ENCODE peak calls at places on chromosome 12, in seven cellular contexts. J, O, P, T, S, N and I are unnamed samples. For H3K9me3, the result is how much of the 10 kb centered on the place peaks cover.

GRCh38 chr12:93231938-93232337 is 145.8 kb upstream of the NUDT4 start:
- DNase-seq in J (no peak), O (no peak), P (no peak), T (no peak), S (no peak), N (no peak), I (no peak)

GRCh38 chr12:126667340-126667739 is 1599.6 kb upstream of the TMEM132C start:
- DNase-seq in J (no peak), O (no peak), P (no peak), T (no peak), S (no peak), N (no peak), I (no peak)

GRCh38 chr12:100661300-100661951 is 87.9 kb downstream of the GAS2L3 start:
- DNase-seq in J (peak), O (no peak), P (no peak), T (no peak), S (no peak), N (no peak), I (no peak)

GRCh38 chr12:66048843-66049537 is 81.6 kb downstream of the LLPH start:
- DNase-seq in J (peak), O (no peak), P (no peak), T (no peak), S (no peak), N (no peak), I (no peak)

GRCh38 chr12:104064031-104064841 is at the start of gene HCFC2:
- DNase-seq in J (peak), O (peak), P (peak), T (peak), S (peak), N (peak), I (peak)

GRCh38 chr12:116650062-116650461 is 87.8 kb downstream of the SPRING1 start:
- DNase-seq in J (no peak), O (no peak), P (no peak), T (no peak), S (no peak), N (no peak), I (no peak)

GRCh38 chr12:116924558-116925453 is 14.1 kb downstream of the FBXW8 start:
- DNase-seq in J (peak), O (no peak), P (no peak), T (no peak), S (no peak), N (peak), I (no peak)

GRCh38 chr12:6532051-6532926 is 2.0 kb upstream of the GAPDH start:
- DNase-seq in J (peak), O (peak), P (peak), T (peak), S (peak), N (peak), I (no peak)

GRCh38 chr12:51240971-51241370 is 2.3 kb downstream of the DAZAP2 start:
- DNase-seq in J (peak), O (no peak), P (no peak), T (no peak), S (no peak), N (no peak), I (no peak)

GRCh38 chr12:28884861-28885260 is 264.2 kb upstream of the FAR2 start:
- DNase-seq in J (peak), O (no peak), P (peak), T (no peak), S (no peak), N (no peak), I (no peak)

GRCh38 chr12:58000499-58000898 is 59.1 kb downstream of the ATP23 start:
- DNase-seq in J (no peak), O (no peak), P (no peak), T (no peak), S (no peak), N (no peak), I (no peak)

GRCh38 chr12:75623631-75624118 is 112.3 kb upstream of the KRR1 start:
- DNase-seq in J (peak), O (no peak), P (no peak), T (no peak), S (no peak), N (peak), I (no peak)

GRCh38 chr12:99918003-99918402 is 66.7 kb downstream of the ANKS1B start:
- DNase-seq in J (no peak), O (no peak), P (no peak), T (no peak), S (no peak), N (no peak), I (peak)

GRCh38 chr12:41624571-41624970 is 436.5 kb downstream of the PDZRN4 start:
- DNase-seq in J (no peak), O (no peak), P (no peak), T (no peak), S (no peak), N (no peak), I (no peak)

GRCh38 chr12:89103831-89104230 is 248.5 kb downstream of the DUSP6 start:
- DNase-seq in J (no peak), O (no peak), P (no peak), T (no peak), S (no peak), N (no peak), I (no peak)

GRCh38 chr12:3071710-3072109 is 5.5 kb upstream of the TSPAN9 start:
- DNase-seq in J (no peak), O (no peak), P (no peak), T (no peak), S (no peak), N (no peak), I (no peak)

GRCh38 chr12:76190249-76190648 is 105.8 kb upstream of the NAP1L1 start:
- DNase-seq in J (no peak), O (no peak), P (no peak), T (no peak), S (no peak), N (no peak), I (no peak)

GRCh38 chr12:80272516-80272915 is 171.5 kb upstream of the PTPRQ start:
- DNase-seq in J (no peak), O (no peak), P (no peak), T (no peak), S (no peak), N (no peak), I (no peak)

GRCh38 chr12:3998397-3998796 is 125.2 kb upstream of the PARP11 start:
- DNase-seq in J (no peak), O (no peak), P (no peak), T (no peak), S (no peak), N (no peak), I (no peak)

GRCh38 chr12:46110220-46110700 is 119.9 kb upstream of the SCAF11 start:
- DNase-seq in J (no peak), O (no peak), P (no peak), T (no peak), S (peak), N (no peak), I (no peak)

GRCh38 chr12:99130808-99131538 is 485.9 kb downstream of the APAF1 start:
- DNase-seq in J (no peak), O (no peak), P (no peak), T (no peak), S (no peak), N (no peak), I (no peak)

GRCh38 chr12:90548595-90548994 is 406.4 kb downstream of the CCER1 start:
- DNase-seq in J (no peak), O (no peak), P (no peak), T (no peak), S (no peak), N (no peak), I (no peak)

GRCh38 chr12:18323159-18323558 is 61.8 kb downstream of the PIK3C2G start:
- DNase-seq in J (peak), O (no peak), P (no peak), T (no peak), S (no peak), N (no peak), I (no peak)

GRCh38 chr12:133236556-133236955 is 879 bp upstream of the ANHX start:
- DNase-seq in J (no peak), O (no peak), P (no peak), T (no peak), S (no peak), N (no peak), I (no peak)

GRCh38 chr12:93403988-93404803 is 26.5 kb downstream of the NUDT4 start:
- DNase-seq in J (peak), O (no peak), P (no peak), T (no peak), S (no peak), N (no peak), I (no peak)

GRCh38 chr12:6074979-6075585 is 49.4 kb downstream of the VWF start:
- DNase-seq in J (no peak), O (no peak), P (no peak), T (no peak), S (peak), N (no peak), I (no peak)

GRCh38 chr12:124715121-124715990 is 147.9 kb upstream of the NCOR2 start:
- DNase-seq in J (peak), O (no peak), P (no peak), T (no peak), S (peak), N (peak), I (no peak)

GRCh38 chr12:57033428-57033827 is 16.5 kb downstream of the MYO1A start:
- DNase-seq in J (no peak), O (no peak), P (peak), T (no peak), S (no peak), N (no peak), I (no peak)

GRCh38 chr12:69910739-69911138 is 85.7 kb downstream of the MYRFL start:
- DNase-seq in J (no peak), O (no peak), P (no peak), T (no peak), S (no peak), N (no peak), I (no peak)

GRCh38 chr12:121124402-121125109 is 8.1 kb upstream of the P2RX7 start:
- DNase-seq in J (peak), O (no peak), P (no peak), T (no peak), S (no peak), N (no peak), I (no peak)

GRCh38 chr12:94754653-94755052 is 104.3 kb upstream of the TMCC3 start:
- DNase-seq in J (no peak), O (no peak), P (no peak), T (no peak), S (no peak), N (no peak), I (no peak)

GRCh38 chr12:24752763-24753462 is 196.0 kb downstream of the BCAT1 start:
- DNase-seq in J (no peak), O (no peak), P (no peak), T (no peak), S (no peak), N (no peak), I (no peak)

GRCh38 chr12:34599530-34600513 is 577.5 kb downstream of the ALG10 start:
- DNase-seq in J (no peak), O (no peak), P (peak), T (peak), S (no peak), N (no peak), I (no peak)

GRCh38 chr12:34598352-34598827 is 576.1 kb downstream of the ALG10 start:
- DNase-seq in J (no peak), O (no peak), P (peak), T (no peak), S (no peak), N (no peak), I (no peak)

GRCh38 chr12:34598851-34599529 is 576.7 kb downstream of the ALG10 start:
- DNase-seq in J (no peak), O (no peak), P (peak), T (no peak), S (peak), N (no peak), I (no peak)

GRCh38 chr12:34595749-34596733 is 573.7 kb downstream of the ALG10 start:
- DNase-seq in J (no peak), O (no peak), P (peak), T (peak), S (no peak), N (no peak), I (no peak)

DNA sequence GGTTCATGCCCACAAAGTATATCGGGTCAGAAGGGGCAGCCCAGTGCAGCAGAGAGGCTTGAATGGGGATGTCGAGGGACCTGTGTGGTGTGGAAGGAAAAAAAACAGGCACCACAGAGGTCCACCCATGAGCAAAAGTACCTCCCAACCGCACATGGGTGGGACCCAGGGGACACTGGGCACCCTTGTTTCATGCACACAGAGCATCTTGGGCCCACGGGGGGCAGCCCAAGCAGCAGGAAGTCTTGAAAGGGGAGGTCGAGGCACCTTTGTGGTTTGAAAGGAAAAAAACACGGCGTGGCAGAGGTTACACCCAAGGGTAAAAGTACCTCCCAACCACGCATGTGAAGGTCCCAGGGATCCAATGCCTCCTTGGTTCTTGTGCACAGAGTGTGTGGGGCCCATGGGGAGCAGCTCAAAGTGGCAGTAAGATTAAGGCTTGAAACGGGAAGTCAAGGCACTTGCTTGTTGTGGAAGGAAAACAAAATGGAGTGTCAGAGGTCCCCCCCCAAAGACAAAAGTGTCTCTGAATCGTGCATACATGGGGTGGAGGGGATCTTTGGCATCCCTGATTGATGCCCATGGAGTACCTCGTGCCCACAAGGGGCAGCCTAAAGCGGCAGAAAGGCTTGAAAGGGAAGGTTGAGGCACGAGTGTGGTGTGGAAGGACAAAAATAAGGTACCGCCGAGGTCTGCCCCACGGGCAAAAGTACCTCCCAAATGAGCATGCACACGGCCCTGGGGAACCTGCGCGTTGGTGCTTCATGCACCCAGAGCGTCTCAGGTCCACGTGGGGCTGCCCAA is 575.5 kb downstream of the ALG10 start:
- DNase-seq in J (no peak), O (no peak), P (peak), T (peak), S (peak), N (no peak), I (no peak)
- H3K9me3 ChIP-seq in J (half or more), O (under half), P (under half), T (under half), S (half or more), N (under half), I (under half)

GRCh38 chr12:50221228-50222008 is 54.2 kb upstream of the CERS5 start:
- DNase-seq in J (peak), O (peak), P (no peak), T (no peak), S (no peak), N (peak), I (no peak)
- TF ChIP-seq POLR2A in J (peak), O (no peak), P (peak), T (no peak), S (no peak), N (peak), I (no peak)

DNA sequence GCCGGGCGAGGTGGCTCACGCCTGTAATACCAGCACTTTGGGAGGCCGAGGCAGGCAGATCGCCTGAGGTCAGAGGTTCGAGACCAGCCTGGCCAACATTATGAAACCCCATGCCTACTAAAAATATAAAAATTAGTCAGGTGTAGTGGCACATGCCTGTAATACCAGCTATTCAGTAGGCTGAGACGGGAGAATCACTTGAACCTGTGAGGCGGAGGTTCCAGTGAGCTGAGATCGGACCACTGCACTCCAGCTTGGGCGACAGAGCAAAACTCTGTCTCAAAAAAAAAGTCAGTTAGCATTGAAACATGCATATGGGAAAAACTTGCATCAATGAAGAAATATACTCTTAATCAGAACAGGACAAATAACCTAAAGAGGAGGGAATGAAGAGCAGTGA is 30.4 kb downstream of the RESF1 start:
- DNase-seq in J (no peak), O (no peak), P (no peak), T (no peak), S (no peak), N (no peak), I (no peak)
- H3K27ac ChIP-seq in J (no peak), O (no peak), P (no peak), T (no peak), S (no peak), N (no peak), I (no peak)

DNA sequence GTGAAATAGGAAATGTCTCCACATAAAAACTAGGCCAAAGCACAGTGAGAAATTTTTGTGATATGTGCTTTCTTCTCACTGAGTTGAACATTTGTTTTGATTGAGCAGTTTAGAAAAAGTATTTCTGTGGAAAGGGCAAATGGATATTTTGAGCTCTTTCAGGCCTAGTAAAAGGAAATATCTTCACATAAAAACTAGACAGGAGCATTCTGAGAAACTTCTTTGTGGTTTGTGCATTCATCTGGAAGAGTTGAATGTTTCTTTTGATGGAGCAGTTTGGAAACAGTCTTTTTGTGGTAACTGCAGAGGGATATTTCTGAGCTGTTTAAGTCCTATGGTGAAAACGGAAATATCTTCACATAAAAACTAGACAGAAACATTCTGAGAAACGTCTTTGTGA is 582.7 kb upstream of the ALG10B start:
- DNase-seq in J (no peak), O (no peak), P (no peak), T (no peak), S (no peak), N (no peak), I (no peak)
- H3K9me3 ChIP-seq in J (under half), O (under half), P (under half), T (under half), S (half or more), N (under half), I (under half)

GRCh38 chr12:122867701-122868461 is 28.0 kb downstream of the VPS37B start:
- DNase-seq in J (no peak), O (no peak), P (peak), T (peak), S (peak), N (peak), I (no peak)
- TF ChIP-seq POLR2A in J (no peak), O (no peak), P (no peak), T (no peak), S (no peak), N (no peak), I (no peak)

DNA sequence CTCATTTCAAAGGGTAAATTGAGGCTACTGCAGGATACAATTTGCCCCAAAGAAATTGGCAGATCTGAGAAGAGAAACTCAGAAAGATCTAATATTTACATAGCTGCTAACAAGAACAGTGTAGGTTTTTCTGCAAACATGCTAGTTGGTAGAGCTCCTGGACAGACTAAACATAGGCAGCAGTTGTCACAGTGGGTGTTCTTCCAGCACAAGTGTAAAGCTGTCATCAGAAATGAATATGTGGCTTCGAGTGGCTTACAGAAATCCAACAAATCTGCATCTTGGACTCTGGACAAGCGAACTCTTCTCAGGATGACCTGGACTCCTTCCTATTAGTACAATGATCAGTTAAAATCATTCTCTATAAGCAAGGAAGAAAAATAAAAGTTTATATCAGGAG is 5.9 kb downstream of the CBX5 start:
- DNase-seq in J (no peak), O (no peak), P (no peak), T (no peak), S (no peak), N (no peak), I (no peak)
- H3K27ac ChIP-seq in J (no peak), O (no peak), P (no peak), T (no peak), S (no peak), N (no peak), I (no peak)

GRCh38 chr12:68374315-68374982 is 42.3 kb upstream of the MDM1 start:
- DNase-seq in J (no peak), O (no peak), P (no peak), T (no peak), S (peak), N (no peak), I (no peak)
- H3K9me3 ChIP-seq in J (under half), O (under half), P (under half), T (under half), S (under half), N (under half), I (under half)